ENCODE peak calls at places on chromosomes 1 and 21, in nine cellular contexts. D is pancreas; Z is foreskin keratinocyte; R is AG04450; T is tibial nerve; U is dorsolateral prefrontal cortex; S is CD8-positive, alpha-beta memory T cell; J is left ventricle myocardium inferior; O is ovary. M is an unnamed sample.

GRCh38 chr1:42944207-42944928 is 14.3 kb downstream of the SLC2A1 start:
- DNase-seq in D (peak), Z (no peak), R (no peak), T (peak), U (no peak), S (no peak), J (peak), O (no peak), M (no peak)

GRCh38 chr1:33248244-33248643 is 8.0 kb upstream of the ZNF362 start:
- DNase-seq in D (no peak), Z (peak), R (no peak), T (no peak), U (no peak), S (no peak), J (no peak), O (no peak), M (no peak)

GRCh38 chr1:40651138-40651857 is 14.2 kb downstream of the RIMS3 start:
- DNase-seq in D (peak), Z (no peak), R (no peak), T (no peak), U (peak), S (no peak), J (peak), O (no peak), M (no peak)

GRCh38 chr1:17828991-17829390 is 73.9 kb downstream of the ACTL8 start:
- DNase-seq in D (no peak), Z (no peak), R (no peak), T (no peak), U (no peak), S (no peak), J (no peak), O (no peak), M (no peak)

GRCh38 chr1:157084720-157085119 is 14.9 kb downstream of the ETV3L start:
- DNase-seq in D (no peak), Z (no peak), R (no peak), T (no peak), U (no peak), S (no peak), J (no peak), O (no peak), M (no peak)

GRCh38 chr1:213300433-213300832 is 249.4 kb downstream of the RPS6KC1 start:
- DNase-seq in D (no peak), Z (no peak), R (no peak), T (no peak), U (no peak), S (no peak), J (no peak), O (no peak), M (no peak)

GRCh38 chr1:116694524-116694923 is 27.0 kb upstream of the IGSF3 start:
- DNase-seq in D (no peak), Z (peak), R (no peak), T (no peak), U (no peak), S (no peak), J (no peak), O (no peak), M (no peak)

GRCh38 chr1:97308131-97308530 is 586.5 kb downstream of the PTBP2 start:
- DNase-seq in D (no peak), Z (no peak), R (peak), T (no peak), U (no peak), S (no peak), J (no peak), O (no peak), M (no peak)

GRCh38 chr1:195376190-195376589 is 1232.0 kb downstream of the KCNT2 start:
- DNase-seq in D (no peak), Z (peak), R (no peak), T (no peak), U (no peak), S (no peak), J (no peak), O (no peak), M (no peak)

GRCh38 chr1:9700340-9700739 is 48.8 kb downstream of the PIK3CD start:
- DNase-seq in D (no peak), Z (peak), R (no peak), T (no peak), U (no peak), S (no peak), J (no peak), O (no peak), M (no peak)

GRCh38 chr21:18228060-18228739 is 16.4 kb upstream of the CHODL start:
- DNase-seq in D (no peak), Z (no peak), R (no peak), T (no peak), U (no peak), S (no peak), J (no peak), O (no peak), M (no peak)

GRCh38 chr1:70727891-70728443 is 316.9 kb downstream of the CTH start:
- DNase-seq in D (no peak), Z (no peak), R (no peak), T (no peak), U (no peak), S (no peak), J (no peak), O (no peak), M (no peak)

GRCh38 chr1:165456861-165457260 is 11.9 kb upstream of the RXRG start:
- DNase-seq in D (no peak), Z (no peak), R (no peak), T (no peak), U (no peak), S (no peak), J (no peak), O (no peak), M (no peak)

GRCh38 chr1:212967767-212968166 is 17.4 kb downstream of the VASH2 start:
- DNase-seq in D (no peak), Z (peak), R (no peak), T (no peak), U (peak), S (no peak), J (no peak), O (no peak), M (no peak)

GRCh38 chr1:221415626-221416025 is 326.3 kb downstream of the DUSP10 start:
- DNase-seq in D (no peak), Z (no peak), R (no peak), T (no peak), U (no peak), S (no peak), J (no peak), O (no peak), M (no peak)

GRCh38 chr1:119679223-119679622 is 31.2 kb upstream of the ZNF697 start:
- DNase-seq in D (no peak), Z (no peak), R (no peak), T (no peak), U (no peak), S (no peak), J (no peak), O (no peak), M (no peak)

GRCh38 chr1:90122679-90123340 is 127.9 kb downstream of the ZNF326 start:
- DNase-seq in D (no peak), Z (no peak), R (no peak), T (no peak), U (no peak), S (no peak), J (no peak), O (no peak), M (no peak)

GRCh38 chr1:23122023-23122738 is 46.5 kb downstream of the LUZP1 start:
- DNase-seq in D (peak), Z (no peak), R (no peak), T (no peak), U (no peak), S (no peak), J (no peak), O (no peak), M (no peak)

GRCh38 chr21:33395866-33396265 is 7.3 kb upstream of the IFNGR2 start:
- DNase-seq in D (no peak), Z (no peak), R (no peak), T (no peak), U (no peak), S (no peak), J (no peak), O (no peak), M (no peak)

GRCh38 chr21:32771134-32771523 is 426 bp downstream of the PAXBP1 start:
- DNase-seq in D (peak), Z (no peak), R (peak), T (peak), U (no peak), S (peak), J (peak), O (peak), M (peak)

GRCh38 chr1:2528016-2528415 is 1.6 kb upstream of the PANK4 start:
- DNase-seq in D (peak), Z (no peak), R (no peak), T (no peak), U (peak), S (no peak), J (peak), O (peak), M (no peak)

GRCh38 chr1:94755675-94756074 is 64.5 kb upstream of the SLC44A3 start:
- DNase-seq in D (no peak), Z (no peak), R (peak), T (peak), U (no peak), S (no peak), J (no peak), O (peak), M (no peak)

DNA sequence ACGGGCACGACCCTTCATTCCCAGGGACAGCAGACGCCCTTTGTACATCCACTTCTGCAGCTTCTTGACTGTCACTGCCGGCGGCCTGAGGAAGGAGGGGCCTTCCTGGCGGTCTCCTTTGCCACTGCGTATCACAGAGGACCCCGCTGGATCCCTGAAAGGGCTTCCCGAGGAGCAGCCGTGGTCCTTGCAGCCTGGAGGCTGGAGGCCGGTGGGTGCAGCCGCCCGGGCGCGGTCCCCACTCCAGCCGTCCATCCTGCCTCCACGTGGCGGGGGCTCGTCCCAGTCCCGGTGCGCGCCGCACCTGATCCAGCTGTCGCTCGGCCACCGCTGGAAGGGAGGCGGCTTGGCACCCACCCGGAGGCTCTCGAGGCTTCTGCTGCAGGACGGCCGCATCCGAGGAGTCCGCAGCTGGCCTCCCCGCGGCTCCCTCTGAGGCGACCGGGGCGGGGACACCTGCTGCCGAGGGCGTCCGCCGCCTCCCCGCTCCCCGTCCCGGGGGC is 398 bp downstream of the SYDE2 start:
- DNase-seq in D (no peak), Z (no peak), R (no peak), T (no peak), U (no peak), S (peak), J (no peak), O (no peak), M (no peak)
- H3K27ac ChIP-seq in D (peak), Z (no peak), R (no peak), T (peak), U (no peak), S (peak), J (peak), O (peak), M (no peak)

GRCh38 chr1:236862615-236863211 is 67.6 kb downstream of the MTR start:
- DNase-seq in D (peak), Z (no peak), R (no peak), T (no peak), U (no peak), S (no peak), J (no peak), O (no peak), M (no peak)

GRCh38 chr1:236862231-236862591 is 67.1 kb downstream of the MTR start:
- DNase-seq in D (no peak), Z (no peak), R (no peak), T (no peak), U (no peak), S (no peak), J (no peak), O (no peak), M (no peak)

GRCh38 chr1:236864996-236865877 is 70.1 kb downstream of the MTR start:
- DNase-seq in D (no peak), Z (no peak), R (no peak), T (no peak), U (no peak), S (no peak), J (no peak), O (no peak), M (no peak)

GRCh38 chr1:236861560-236862230 is 66.6 kb downstream of the MTR start:
- DNase-seq in D (no peak), Z (no peak), R (peak), T (no peak), U (no peak), S (no peak), J (no peak), O (no peak), M (no peak)

DNA sequence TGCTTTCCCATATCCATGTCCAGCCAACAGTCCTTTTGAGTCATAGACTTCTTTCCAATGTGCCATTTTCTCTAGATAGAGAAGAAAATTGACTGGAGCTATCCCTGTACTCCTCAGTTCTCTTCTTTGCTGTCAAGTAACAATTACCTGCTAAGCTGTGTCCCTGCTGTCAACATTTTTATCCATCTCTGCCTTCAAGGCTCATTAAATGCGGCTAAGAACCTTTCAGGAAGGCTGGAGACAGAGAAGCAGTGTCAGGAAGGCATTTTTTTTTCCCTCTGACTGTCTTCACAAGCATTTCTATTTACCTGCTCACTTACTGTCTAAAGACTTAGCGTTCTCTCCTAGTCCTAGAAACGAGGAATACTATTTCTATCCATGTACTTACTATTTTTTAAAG is 69.1 kb downstream of the MTR start:
- DNase-seq in D (no peak), Z (no peak), R (no peak), T (no peak), U (no peak), S (no peak), J (no peak), O (no peak), M (no peak)
- H3K27ac ChIP-seq in D (no peak), Z (no peak), R (no peak), T (no peak), U (no peak), S (no peak), J (peak), O (no peak), M (no peak)

GRCh38 chr1:229270547-229271447 is at the start of gene RAB4A:
- DNase-seq in D (peak), Z (peak), R (peak), T (peak), U (peak), S (peak), J (peak), O (peak), M (peak)

GRCh38 chr1:229268505-229268904 is 2.4 kb upstream of the RAB4A start:
- DNase-seq in D (no peak), Z (peak), R (no peak), T (no peak), U (no peak), S (no peak), J (no peak), O (no peak), M (no peak)

GRCh38 chr1:229273507-229274232 is 2.8 kb downstream of the RAB4A start:
- DNase-seq in D (peak), Z (no peak), R (no peak), T (no peak), U (no peak), S (no peak), J (no peak), O (no peak), M (no peak)

GRCh38 chr1:229272164-229273158 is 1.6 kb downstream of the RAB4A start:
- DNase-seq in D (no peak), Z (peak), R (no peak), T (no peak), U (no peak), S (no peak), J (no peak), O (no peak), M (no peak)

DNA sequence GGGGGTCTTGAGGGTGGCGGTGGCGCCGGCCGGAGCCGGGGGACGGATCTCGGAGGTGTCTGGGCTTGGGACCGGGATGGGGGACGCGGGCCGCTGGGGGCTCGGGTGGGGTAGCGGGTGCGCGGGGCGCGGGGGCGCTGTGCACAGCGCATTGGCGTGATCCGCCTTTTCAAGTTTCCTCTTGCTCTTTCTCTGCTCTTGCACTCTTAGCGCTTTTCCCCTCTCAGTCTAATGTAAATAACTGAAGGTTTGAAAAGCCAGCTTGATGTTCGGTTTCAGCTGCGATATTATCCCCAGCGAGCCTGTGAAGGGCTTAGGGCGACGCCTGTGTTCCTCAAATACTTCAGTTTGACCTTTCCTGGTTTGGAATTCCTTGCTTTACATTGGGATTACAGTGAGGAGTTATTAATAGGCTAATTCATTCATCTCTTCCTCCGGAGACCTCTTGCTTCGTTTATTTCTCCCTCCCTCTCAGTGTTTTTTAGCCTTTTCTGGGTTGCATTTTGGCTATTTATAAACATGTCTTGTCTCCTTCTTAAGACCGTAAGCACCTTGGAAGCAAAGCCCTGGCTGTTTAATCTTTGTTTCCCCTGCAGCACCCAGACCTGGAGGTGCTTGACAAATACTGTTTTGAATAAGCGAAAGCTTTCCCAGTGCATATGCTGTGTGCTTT is 673 bp downstream of the RAB4A start:
- DNase-seq in D (no peak), Z (no peak), R (no peak), T (no peak), U (no peak), S (peak), J (peak), O (no peak), M (peak)
- H3K27ac ChIP-seq in D (peak), Z (peak), R (peak), T (peak), U (peak), S (peak), J (peak), O (peak), M (peak)

DNA sequence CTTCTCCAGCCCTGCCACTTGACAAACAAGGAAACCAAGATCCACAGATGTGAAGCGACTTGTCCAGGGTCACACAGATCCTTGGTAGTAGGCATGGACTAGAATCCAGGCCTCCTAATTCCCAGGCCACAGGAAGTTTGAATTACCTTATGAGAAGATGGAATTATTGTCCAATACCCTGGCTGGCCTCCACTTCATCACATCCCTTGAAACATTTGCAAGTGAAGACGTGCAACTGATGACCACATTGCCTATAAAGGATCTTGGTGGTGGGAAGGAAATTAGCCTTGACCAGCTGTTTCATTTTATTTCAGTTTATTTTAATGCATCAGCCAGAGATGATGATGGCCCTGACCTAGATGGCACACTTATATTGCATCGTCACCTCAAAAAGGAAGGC is 165.8 kb upstream of the CAMK1G start:
- DNase-seq in D (no peak), Z (peak), R (no peak), T (no peak), U (no peak), S (no peak), J (no peak), O (no peak), M (no peak)
- H3K27ac ChIP-seq in D (no peak), Z (peak), R (no peak), T (no peak), U (no peak), S (no peak), J (no peak), O (no peak), M (no peak)

GRCh38 chr1:31154000-31154631 is 85.6 kb downstream of the NKAIN1 start:
- DNase-seq in D (no peak), Z (no peak), R (no peak), T (no peak), U (no peak), S (no peak), J (no peak), O (peak), M (no peak)

GRCh38 chr1:31153423-31153822 is 86.3 kb downstream of the NKAIN1 start:
- DNase-seq in D (no peak), Z (no peak), R (no peak), T (no peak), U (no peak), S (no peak), J (no peak), O (no peak), M (no peak)

GRCh38 chr1:31152181-31152768 is 86.8 kb upstream of the PUM1 start:
- DNase-seq in D (no peak), Z (peak), R (peak), T (no peak), U (no peak), S (no peak), J (no peak), O (no peak), M (no peak)

GRCh38 chr1:31154632-31155215 is 85.0 kb downstream of the NKAIN1 start:
- DNase-seq in D (peak), Z (peak), R (no peak), T (peak), U (peak), S (peak), J (peak), O (peak), M (no peak)

GRCh38 chr1:31155216-31155806 is 84.4 kb downstream of the NKAIN1 start:
- DNase-seq in D (peak), Z (peak), R (no peak), T (no peak), U (peak), S (peak), J (peak), O (peak), M (no peak)
- H3K27ac ChIP-seq in D (peak), Z (peak), R (peak), T (peak), U (no peak), S (peak), J (peak), O (no peak), M (no peak)

DNA sequence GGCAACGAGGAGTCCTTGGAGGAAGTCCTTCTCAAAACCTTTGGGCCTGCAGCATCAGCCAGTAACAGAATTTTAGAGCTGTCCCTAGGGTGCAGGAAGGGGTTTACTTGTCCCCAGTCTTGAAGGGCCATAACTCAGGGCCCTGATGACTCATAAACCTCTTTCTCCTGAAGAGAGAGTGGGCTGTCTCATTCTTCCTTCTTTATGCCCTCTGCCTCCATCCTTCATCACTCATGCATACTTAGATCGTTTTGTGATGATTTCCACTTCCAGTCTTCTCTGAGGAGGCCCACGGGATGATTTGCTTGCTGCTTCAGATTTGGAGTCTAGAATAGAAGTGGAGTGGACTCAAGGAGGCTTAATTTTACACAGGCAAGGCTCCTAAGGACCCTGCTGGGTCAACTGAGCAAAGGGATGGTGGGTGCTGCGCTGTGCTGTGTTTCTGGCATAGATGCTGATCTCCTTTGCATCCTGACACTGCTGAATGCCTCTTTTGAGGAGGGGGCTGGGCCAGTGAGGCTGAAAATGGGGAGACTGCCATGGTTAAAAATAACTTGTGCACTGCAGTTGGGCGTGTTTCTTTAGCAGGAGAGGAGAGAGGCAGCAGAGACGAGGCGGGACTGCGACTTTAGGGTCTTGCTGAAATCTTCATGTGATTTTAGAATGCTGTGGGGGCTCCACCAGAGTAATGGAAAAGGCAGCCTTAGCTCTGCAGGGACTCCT is 60.4 kb downstream of the NDUFS5 start:
- DNase-seq in D (no peak), Z (no peak), R (no peak), T (no peak), U (no peak), S (no peak), J (no peak), O (no peak), M (no peak)
- H3K27ac ChIP-seq in D (no peak), Z (no peak), R (peak), T (peak), U (peak), S (no peak), J (peak), O (peak), M (no peak)

GRCh38 chr1:183259886-183260285 is 73.8 kb downstream of the LAMC2 start:
- DNase-seq in D (no peak), Z (no peak), R (no peak), T (no peak), U (no peak), S (no peak), J (no peak), O (no peak), M (no peak)
- H3K27ac ChIP-seq in D (no peak), Z (no peak), R (no peak), T (no peak), U (no peak), S (no peak), J (no peak), O (no peak), M (no peak)

M was measured in substantia nigra.